ENCODE peak calls at places on chromosomes 12 and 14, in ten cellular contexts. K is activated CD8-positive, alpha-beta memory T cell treated with anti-CD3 and anti-CD28 coated beads, Interleukin-2, amount 50 U/mL, for 4 hours; P is activated T-helper 1 cell treated with anti-CD3 and anti-CD28 coated beads, Interleukin-12 subunit alpha, Interleukin-12 subunit beta, Interleukin-2, Interleukin-4 antibody, amounts not matched to agents 30 ng/mL and 10 ng/mL and 1 ng/mL, durations not matched to agents 14 hours and 24 hours and 36 hours; R is LoVo; B is ELR; D is heart left ventricle; M is AG08396; O is germinal center; W is stimulated activated CD8-positive, alpha-beta memory T cell treated with anti-CD3 and anti-CD28 coated beads, Interleukin-2, amount 100 ng/mL, for 1 hour; T is EH. E is an unnamed sample.

GRCh38 chr14:102729268-102729667 is 48.0 kb upstream of the TRAF3 start:
- DNase-seq in K (no peak), P (no peak), R (no peak), B (no peak), D (no peak), M (no peak), O (no peak), W (no peak), T (no peak), E (no peak)

GRCh38 chr14:23376477-23377200 is at the start of gene CMTM5:
- DNase-seq in K (no peak), P (no peak), R (no peak), B (no peak), D (no peak), M (no peak), O (no peak), W (no peak), T (no peak), E (no peak)

GRCh38 chr14:94617366-94617941 is 5.3 kb downstream of the SERPINA3 start:
- DNase-seq in K (no peak), P (no peak), R (no peak), B (no peak), D (no peak), M (no peak), O (no peak), W (no peak), T (no peak), E (no peak)

GRCh38 chr12:47885566-47885965 is 19.2 kb downstream of the VDR start:
- DNase-seq in K (no peak), P (no peak), R (no peak), B (no peak), D (no peak), M (no peak), O (no peak), W (no peak), T (no peak), E (no peak)

GRCh38 chr12:42407306-42407705 is 81.3 kb downstream of the PPHLN1 start:
- DNase-seq in K (no peak), P (no peak), R (no peak), B (peak), D (no peak), M (peak), O (no peak), W (no peak), T (peak), E (no peak)

GRCh38 chr14:98926802-98927201 is 345.2 kb downstream of the BCL11B start:
- DNase-seq in K (no peak), P (no peak), R (no peak), B (no peak), D (no peak), M (no peak), O (no peak), W (no peak), T (no peak), E (no peak)

GRCh38 chr14:101834387-101835165 is 73.1 kb downstream of the PPP2R5C start:
- DNase-seq in K (no peak), P (no peak), R (no peak), B (no peak), D (no peak), M (peak), O (no peak), W (no peak), T (peak), E (no peak)

GRCh38 chr14:104076743-104077142 is 8.8 kb upstream of the ASPG start:
- DNase-seq in K (no peak), P (no peak), R (no peak), B (no peak), D (no peak), M (no peak), O (no peak), W (no peak), T (no peak), E (no peak)

GRCh38 chr14:52299692-52300278 is 14.3 kb upstream of the PTGER2 start:
- DNase-seq in K (no peak), P (no peak), R (peak), B (peak), D (no peak), M (peak), O (peak), W (no peak), T (peak), E (no peak)

GRCh38 chr12:75389061-75389460 is 1.8 kb upstream of the GLIPR1L2 start:
- DNase-seq in K (no peak), P (no peak), R (peak), B (peak), D (no peak), M (peak), O (no peak), W (no peak), T (peak), E (no peak)

GRCh38 chr12:96520767-96521166 is 31.4 kb downstream of the CFAP54 start:
- DNase-seq in K (no peak), P (no peak), R (no peak), B (peak), D (no peak), M (no peak), O (no peak), W (no peak), T (peak), E (no peak)

GRCh38 chr12:77402726-77403125 is 337.4 kb upstream of the E2F7 start:
- DNase-seq in K (no peak), P (no peak), R (peak), B (no peak), D (no peak), M (no peak), O (no peak), W (no peak), T (peak), E (no peak)

GRCh38 chr14:52033131-52033642 is 35.7 kb downstream of the NID2 start:
- DNase-seq in K (no peak), P (no peak), R (peak), B (peak), D (no peak), M (no peak), O (no peak), W (no peak), T (peak), E (no peak)

GRCh38 chr12:124904306-124905098 is 9.9 kb downstream of the UBC start:
- DNase-seq in K (no peak), P (no peak), R (peak), B (peak), D (peak), M (peak), O (no peak), W (no peak), T (peak), E (no peak)

GRCh38 chr14:99229654-99230215 is 42.3 kb downstream of the BCL11B start:
- DNase-seq in K (no peak), P (no peak), R (no peak), B (no peak), D (no peak), M (no peak), O (no peak), W (no peak), T (no peak), E (peak)

GRCh38 chr12:89700191-89700810 is 8.3 kb downstream of the ATP2B1 start:
- DNase-seq in K (no peak), P (no peak), R (peak), B (peak), D (no peak), M (no peak), O (no peak), W (no peak), T (no peak), E (no peak)

GRCh38 chr12:121043067-121043466 is 4.0 kb upstream of the OASL start:
- DNase-seq in K (no peak), P (no peak), R (no peak), B (peak), D (no peak), M (no peak), O (no peak), W (no peak), T (no peak), E (no peak)

GRCh38 chr12:52603314-52603713 is 2.1 kb upstream of the KRT72 start:
- DNase-seq in K (peak), P (no peak), R (peak), B (peak), D (no peak), M (no peak), O (no peak), W (no peak), T (no peak), E (peak)

GRCh38 chr12:12983420-12984035 is 16.5 kb downstream of the HEBP1 start:
- DNase-seq in K (no peak), P (no peak), R (peak), B (peak), D (no peak), M (peak), O (no peak), W (no peak), T (peak), E (no peak)

GRCh38 chr12:85872497-85873091 is 1.5 kb upstream of the NTS start:
- DNase-seq in K (no peak), P (no peak), R (peak), B (peak), D (no peak), M (peak), O (peak), W (no peak), T (peak), E (no peak)